ENCODE peak calls at places on chromosomes 7 and 10, in six cellular contexts. One of them, this sample, is unnamed.
A peak's percentile ranks its signal among the peaks of the same experiment; 100 is the strongest.

GRCh38 chr10:20215547-20216152 is 399.4 kb downstream of the PLXDC2 start:
- DNase-seq in H9: peak; percentile 70
- DNase-seq in choroid plexus epithelial cell: no peak
- DNase-seq in fibroblast of mammary gland: no peak
- DNase-seq in lung: no peak
- DNase-seq in fibroblast of lung: no peak
- DNase-seq in this sample: no peak

GRCh38 chr7:323410-323809 is 33.4 kb downstream of the FOXL3 start:
- DNase-seq in lung: no peak
- DNase-seq in H9: no peak
- DNase-seq in fibroblast of lung: no peak
- DNase-seq in fibroblast of mammary gland: no peak
- DNase-seq in choroid plexus epithelial cell: no peak
- DNase-seq in this sample: no peak

GRCh38 chr10:52376665-52377354 is 62.7 kb downstream of the DKK1 start:
- DNase-seq in choroid plexus epithelial cell: no peak
- DNase-seq in H9: no peak
- DNase-seq in fibroblast of lung: peak; percentile 13
- DNase-seq in lung: no peak
- DNase-seq in fibroblast of mammary gland: no peak
- DNase-seq in this sample: no peak

GRCh38 chr7:73833251-73833919 is 2.6 kb downstream of the CLDN4 start:
- DNase-seq in fibroblast of mammary gland: no peak
- DNase-seq in lung: peak; percentile 41
- DNase-seq in fibroblast of lung: no peak
- DNase-seq in choroid plexus epithelial cell: no peak
- DNase-seq in H9: peak; percentile 78
- DNase-seq in this sample: no peak

GRCh38 chr10:133140417-133141143 is 19.4 kb upstream of the KNDC1 start:
- DNase-seq in choroid plexus epithelial cell: no peak
- DNase-seq in lung: no peak
- DNase-seq in fibroblast of mammary gland: no peak
- DNase-seq in fibroblast of lung: no peak
- DNase-seq in H9: peak; percentile 36
- DNase-seq in this sample: no peak

GRCh38 chr7:131521651-131522163 is 34.7 kb downstream of the PODXL start:
- DNase-seq in fibroblast of mammary gland: no peak
- DNase-seq in lung: peak; percentile 61
- DNase-seq in H9: peak; percentile 65
- DNase-seq in choroid plexus epithelial cell: no peak
- DNase-seq in fibroblast of lung: peak; percentile 14
- DNase-seq in this sample: no peak

GRCh38 chr7:48617988-48618387 is 306.4 kb upstream of the CDC14C start:
- DNase-seq in choroid plexus epithelial cell: no peak
- DNase-seq in fibroblast of lung: no peak
- DNase-seq in lung: no peak
- DNase-seq in fibroblast of mammary gland: no peak
- DNase-seq in H9: no peak
- DNase-seq in this sample: peak; percentile 9

GRCh38 chr7:92671502-92672169 is 81.4 kb upstream of the FAM133B start:
- DNase-seq in lung: no peak
- DNase-seq in H9: no peak
- DNase-seq in fibroblast of mammary gland: no peak
- DNase-seq in fibroblast of lung: no peak
- DNase-seq in choroid plexus epithelial cell: no peak
- DNase-seq in this sample: peak; percentile 6

GRCh38 chr7:100965723-100966541 is 3.4 kb upstream of the MUC12 start:
- DNase-seq in choroid plexus epithelial cell: peak; percentile 62
- DNase-seq in H9: peak; percentile 99
- DNase-seq in fibroblast of mammary gland: peak; percentile 46
- DNase-seq in fibroblast of lung: peak; percentile 25
- DNase-seq in lung: peak; percentile 83
- DNase-seq in this sample: peak; percentile 58

GRCh38 chr10:84185526-84186175 is 8.7 kb upstream of the CDHR1 start:
- DNase-seq in fibroblast of lung: no peak
- DNase-seq in H9: no peak
- DNase-seq in choroid plexus epithelial cell: no peak
- DNase-seq in fibroblast of mammary gland: no peak
- DNase-seq in lung: no peak
- DNase-seq in this sample: no peak

GRCh38 chr7:108067844-108068243 is 62.3 kb downstream of the LAMB4 start:
- DNase-seq in fibroblast of lung: no peak
- DNase-seq in fibroblast of mammary gland: no peak
- DNase-seq in choroid plexus epithelial cell: no peak
- DNase-seq in H9: no peak
- DNase-seq in lung: no peak
- DNase-seq in this sample: no peak

GRCh38 chr10:15314482-15315070 is 56.5 kb downstream of the FAM171A1 start:
- DNase-seq in lung: no peak
- DNase-seq in fibroblast of mammary gland: no peak
- DNase-seq in fibroblast of lung: no peak
- DNase-seq in choroid plexus epithelial cell: no peak
- DNase-seq in H9: no peak
- DNase-seq in this sample: no peak

GRCh38 chr7:26868841-26869505 is 4.6 kb upstream of the SKAP2 start:
- DNase-seq in fibroblast of mammary gland: peak; percentile 70
- DNase-seq in lung: no peak
- DNase-seq in choroid plexus epithelial cell: no peak
- DNase-seq in H9: no peak
- DNase-seq in fibroblast of lung: no peak
- DNase-seq in this sample: peak; percentile 69

GRCh38 chr10:29895436-29895835 is 163.9 kb downstream of the JCAD start:
- DNase-seq in choroid plexus epithelial cell: peak; percentile 97
- DNase-seq in fibroblast of lung: peak; percentile 99
- DNase-seq in lung: peak; percentile 33
- DNase-seq in fibroblast of mammary gland: peak; percentile 93
- DNase-seq in H9: peak; percentile 46
- DNase-seq in this sample: peak; percentile 87

GRCh38 chr7:34949356-34949755 is 87.9 kb downstream of the DPY19L1 start:
- DNase-seq in lung: no peak
- DNase-seq in choroid plexus epithelial cell: peak; percentile 12
- DNase-seq in fibroblast of mammary gland: no peak
- DNase-seq in H9: no peak
- DNase-seq in fibroblast of lung: peak; percentile 67
- DNase-seq in this sample: no peak

GRCh38 chr7:138982204-138982623 is 1.0 kb upstream of the KIAA1549 start:
- DNase-seq in fibroblast of mammary gland: no peak
- DNase-seq in fibroblast of lung: no peak
- DNase-seq in lung: no peak
- DNase-seq in H9: no peak
- DNase-seq in choroid plexus epithelial cell: no peak
- DNase-seq in this sample: no peak

GRCh38 chr10:131678613-131679012 is 222.2 kb upstream of the PPP2R2D start:
- DNase-seq in H9: no peak
- DNase-seq in fibroblast of mammary gland: no peak
- DNase-seq in lung: no peak
- DNase-seq in choroid plexus epithelial cell: no peak
- DNase-seq in fibroblast of lung: no peak
- DNase-seq in this sample: no peak

GRCh38 chr7:24905996-24906770 is 73.8 kb downstream of the OSBPL3 start:
- DNase-seq in H9: no peak
- DNase-seq in fibroblast of mammary gland: no peak
- DNase-seq in choroid plexus epithelial cell: peak; percentile 59
- DNase-seq in fibroblast of lung: peak; percentile 50
- DNase-seq in lung: no peak
- DNase-seq in this sample: peak; percentile 49

GRCh38 chr7:54245046-54245445 is 297.1 kb upstream of the VSTM2A start:
- DNase-seq in fibroblast of mammary gland: no peak
- DNase-seq in choroid plexus epithelial cell: no peak
- DNase-seq in fibroblast of lung: no peak
- DNase-seq in H9: no peak
- DNase-seq in lung: no peak
- DNase-seq in this sample: no peak

GRCh38 chr7:77368974-77369373 is 47.2 kb downstream of the GSAP start:
- DNase-seq in H9: no peak
- DNase-seq in fibroblast of mammary gland: peak; percentile 36
- DNase-seq in lung: no peak
- DNase-seq in choroid plexus epithelial cell: peak; percentile 71
- DNase-seq in fibroblast of lung: no peak
- DNase-seq in this sample: no peak

GRCh38 chr10:71451754-71452153 is 55.0 kb downstream of the CDH23 start:
- DNase-seq in lung: no peak
- DNase-seq in fibroblast of lung: no peak
- DNase-seq in choroid plexus epithelial cell: no peak
- DNase-seq in H9: no peak
- DNase-seq in fibroblast of mammary gland: no peak
- DNase-seq in this sample: no peak

GRCh38 chr10:56349611-56350010 is 11.4 kb downstream of the ZWINT start:
- DNase-seq in H9: no peak
- DNase-seq in fibroblast of lung: no peak
- DNase-seq in choroid plexus epithelial cell: no peak
- DNase-seq in lung: no peak
- DNase-seq in fibroblast of mammary gland: no peak
- DNase-seq in this sample: no peak

GRCh38 chr10:56351909-56352630 is 9.0 kb downstream of the ZWINT start:
- DNase-seq in lung: no peak
- DNase-seq in H9: peak; percentile 35
- DNase-seq in fibroblast of lung: no peak
- DNase-seq in choroid plexus epithelial cell: no peak
- DNase-seq in fibroblast of mammary gland: no peak
- DNase-seq in this sample: no peak

GRCh38 chr10:56346845-56347415 is 14.1 kb downstream of the ZWINT start:
- DNase-seq in fibroblast of lung: peak; percentile 33
- DNase-seq in lung: no peak
- DNase-seq in fibroblast of mammary gland: no peak
- DNase-seq in choroid plexus epithelial cell: no peak
- DNase-seq in H9: no peak
- DNase-seq in this sample: peak; percentile 1

DNA sequence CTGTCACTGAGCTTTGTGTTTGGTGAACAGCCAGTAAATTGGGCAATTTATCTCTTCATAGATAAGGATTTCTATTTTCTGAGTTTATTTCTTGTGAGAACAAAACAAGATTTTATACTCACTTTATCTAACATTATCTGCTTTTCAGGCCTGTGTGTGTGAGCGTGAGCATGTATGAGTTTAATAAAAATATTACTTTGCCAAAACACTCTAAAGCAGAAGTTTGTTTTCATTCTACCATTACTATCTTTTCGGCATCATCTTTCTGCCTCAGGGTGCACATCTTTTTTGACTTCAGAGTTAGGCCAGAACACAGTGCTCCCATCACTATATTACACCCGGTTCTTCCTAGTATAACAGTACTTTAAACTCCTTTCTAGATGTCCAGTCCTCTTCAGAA is 13.0 kb downstream of the ZWINT start:
- DNase-seq in H9: no peak
- DNase-seq in choroid plexus epithelial cell: no peak
- DNase-seq in fibroblast of mammary gland: no peak
- DNase-seq in lung: no peak
- DNase-seq in fibroblast of lung: no peak
- DNase-seq in this sample: no peak
- TF ChIP-seq CTCF in H9: no peak
- TF ChIP-seq CTCF in choroid plexus epithelial cell: no peak
- TF ChIP-seq CTCF in fibroblast of mammary gland: no peak
- TF ChIP-seq CTCF in lung: no peak
- TF ChIP-seq CTCF in fibroblast of lung: no peak
- TF ChIP-seq CTCF in this sample: no peak

DNA sequence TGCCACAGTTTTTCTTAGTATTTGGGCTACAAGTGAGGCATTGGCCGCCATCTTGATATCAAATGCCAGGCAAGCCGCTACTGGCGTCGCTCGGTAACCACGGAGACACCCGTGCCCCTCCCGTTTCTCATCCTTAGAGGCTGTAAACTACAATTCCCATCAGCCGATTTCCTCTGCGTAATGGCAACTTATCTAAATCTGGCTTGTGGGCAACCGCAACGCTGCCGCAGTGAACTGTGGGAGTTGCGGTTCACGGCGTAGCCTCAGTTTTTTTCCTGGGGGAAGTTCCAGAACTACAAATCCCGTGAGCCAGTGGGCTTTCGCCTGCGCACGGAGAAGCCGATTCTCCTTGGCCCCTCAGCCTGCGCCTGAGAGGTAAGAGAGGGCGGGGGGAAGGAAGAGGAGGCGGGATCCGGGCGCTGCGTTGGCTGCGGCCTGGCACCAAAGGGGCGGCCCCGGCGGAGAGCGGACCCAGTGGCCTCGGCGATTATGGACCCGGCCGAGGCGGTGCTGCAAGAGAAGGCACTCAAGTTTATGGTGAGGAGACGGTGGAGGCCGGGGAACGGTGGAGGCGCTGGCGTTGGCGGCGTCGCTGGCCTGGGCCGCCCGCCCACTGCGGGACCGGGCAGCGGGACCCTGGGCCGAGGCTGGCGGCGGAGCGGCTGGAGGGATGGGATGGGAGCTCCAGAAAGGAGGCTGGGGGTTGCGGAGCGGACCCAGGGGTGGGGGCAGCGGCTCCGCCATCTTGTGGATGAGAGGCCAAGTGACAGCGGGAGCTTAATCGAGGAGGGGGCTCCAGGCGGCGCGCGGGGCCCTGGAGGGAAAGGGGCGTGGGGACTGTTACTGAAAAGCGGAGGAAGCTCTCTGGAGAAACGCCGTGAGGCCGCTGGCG is at the start of gene BTRC:
- DNase-seq in fibroblast of lung: peak; percentile 100
- DNase-seq in H9: peak; percentile 99
- DNase-seq in choroid plexus epithelial cell: peak; percentile 100
- DNase-seq in fibroblast of mammary gland: peak; percentile 99
- DNase-seq in lung: peak; percentile 97
- DNase-seq in this sample: peak; percentile 99
- TF ChIP-seq CTCF in fibroblast of lung: no peak
- TF ChIP-seq CTCF in H9: peak; percentile 28
- TF ChIP-seq CTCF in choroid plexus epithelial cell: peak; percentile 7
- TF ChIP-seq CTCF in fibroblast of mammary gland: no peak
- TF ChIP-seq CTCF in lung: no peak
- TF ChIP-seq CTCF in this sample: no peak

GRCh38 chr7:22729180-22729579 is 2.2 kb downstream of the IL6 start:
- DNase-seq in fibroblast of mammary gland: no peak
- DNase-seq in fibroblast of lung: peak; percentile 15
- DNase-seq in choroid plexus epithelial cell: no peak
- DNase-seq in H9: no peak
- DNase-seq in lung: no peak
- DNase-seq in this sample: no peak

GRCh38 chr7:22733761-22734160 is 6.8 kb downstream of the IL6 start:
- DNase-seq in lung: no peak
- DNase-seq in choroid plexus epithelial cell: no peak
- DNase-seq in fibroblast of lung: no peak
- DNase-seq in H9: no peak
- DNase-seq in fibroblast of mammary gland: no peak
- DNase-seq in this sample: no peak

GRCh38 chr7:22730921-22731654 is 4.1 kb downstream of the IL6 start:
- DNase-seq in choroid plexus epithelial cell: peak; percentile 61
- DNase-seq in lung: no peak
- DNase-seq in H9: no peak
- DNase-seq in fibroblast of mammary gland: peak; percentile 72
- DNase-seq in fibroblast of lung: peak; percentile 89
- DNase-seq in this sample: peak; percentile 87

GRCh38 chr7:22731781-22732180 is 4.8 kb downstream of the IL6 start:
- DNase-seq in lung: no peak
- DNase-seq in fibroblast of lung: no peak
- DNase-seq in choroid plexus epithelial cell: no peak
- DNase-seq in H9: no peak
- DNase-seq in fibroblast of mammary gland: no peak
- DNase-seq in this sample: no peak

GRCh38 chr7:22732556-22733126 is 5.6 kb downstream of the IL6 start:
- DNase-seq in fibroblast of lung: peak; percentile 23
- DNase-seq in fibroblast of mammary gland: peak; percentile 38
- DNase-seq in choroid plexus epithelial cell: peak; percentile 49
- DNase-seq in H9: no peak
- DNase-seq in lung: no peak
- DNase-seq in this sample: peak; percentile 50
- TF ChIP-seq CTCF in fibroblast of lung: peak; percentile 7
- TF ChIP-seq CTCF in fibroblast of mammary gland: peak; percentile 30
- TF ChIP-seq CTCF in choroid plexus epithelial cell: peak; percentile 46
- TF ChIP-seq CTCF in H9: peak; percentile 63
- TF ChIP-seq CTCF in lung: no peak
- TF ChIP-seq CTCF in this sample: peak; percentile 52

GRCh38 chr10:111017093-111017492 is 59.7 kb upstream of the ADRA2A start:
- DNase-seq in fibroblast of mammary gland: no peak
- DNase-seq in lung: no peak
- DNase-seq in fibroblast of lung: no peak
- DNase-seq in H9: no peak
- DNase-seq in choroid plexus epithelial cell: no peak
- DNase-seq in this sample: no peak
- TF ChIP-seq CTCF in fibroblast of mammary gland: no peak
- TF ChIP-seq CTCF in lung: no peak
- TF ChIP-seq CTCF in fibroblast of lung: no peak
- TF ChIP-seq CTCF in H9: no peak
- TF ChIP-seq CTCF in choroid plexus epithelial cell: no peak
- TF ChIP-seq CTCF in this sample: no peak

This sample was measured in MCF 10A.